ENCODE peak calls at places on chromosomes 13 and 19, in nine cellular contexts. B is cardiac muscle cell, U is C1 segment of cervical spinal cord, T is NB4, I is caudate nucleus, F is Peyer's patch, V is anterior cingulate cortex, K is fibroblast of lung, L is RCC 7860. G is an unnamed sample.

GRCh38 chr13:27853871-27854270 is 61.6 kb downstream of the GSX1 start:
- DNase-seq in V (no peak), B (no peak), K (no peak), T (no peak), U (no peak), I (no peak), F (no peak), L (no peak), G (no peak)

GRCh38 chr19:3115916-3116602 is 19.8 kb upstream of the GNA15 start:
- DNase-seq in F (no peak), L (no peak), T (no peak), V (no peak), B (no peak), K (peak), I (no peak), U (no peak), G (no peak)

GRCh38 chr13:113916330-113916815 is 52.5 kb upstream of the GAS6 start:
- DNase-seq in V (no peak), B (peak), U (no peak), L (no peak), K (no peak), F (no peak), I (no peak), T (peak), G (no peak)

GRCh38 chr13:102555914-102556553 is 40.8 kb upstream of the TPP2 start:
- DNase-seq in K (peak), T (peak), B (peak), I (no peak), L (peak), V (no peak), U (no peak), F (no peak), G (no peak)

GRCh38 chr13:28621439-28621838 is 37.5 kb upstream of the POMP start:
- DNase-seq in T (peak), K (no peak), V (no peak), I (no peak), L (no peak), F (no peak), B (peak), U (no peak), G (no peak)

GRCh38 chr13:83563499-83563898 is 318.8 kb downstream of the SLITRK1 start:
- DNase-seq in F (no peak), V (no peak), B (no peak), U (no peak), T (no peak), L (no peak), I (no peak), K (no peak), G (no peak)

GRCh38 chr13:101739382-101740178 is 287.1 kb downstream of the ITGBL1 start:
- DNase-seq in I (no peak), F (no peak), V (no peak), L (peak), U (no peak), K (no peak), B (no peak), T (no peak), G (no peak)

GRCh38 chr13:31538067-31539042 is 201.0 kb upstream of the RXFP2 start:
- DNase-seq in T (peak), I (no peak), K (peak), B (peak), L (peak), U (no peak), V (no peak), F (no peak), G (no peak)

GRCh38 chr13:43154083-43154739 is 130.8 kb downstream of the DNAJC15 start:
- DNase-seq in K (peak), I (no peak), T (no peak), U (no peak), L (no peak), V (no peak), B (peak), F (no peak), G (no peak)

GRCh38 chr13:106567421-106568224 is at the start of gene ARGLU1:
- DNase-seq in T (peak), B (peak), U (peak), V (peak), L (peak), I (peak), F (peak), K (peak), G (peak)

GRCh38 chr19:35712910-35713845 is 4.6 kb upstream of the KMT2B start:
- DNase-seq in L (no peak), U (no peak), V (no peak), F (peak), I (no peak), B (no peak), T (no peak), K (no peak), G (no peak)

GRCh38 chr13:113547248-113547971 is 37.1 kb upstream of the TFDP1 start:
- DNase-seq in U (no peak), I (no peak), V (no peak), F (peak), K (peak), L (no peak), B (peak), T (no peak), G (peak)

GRCh38 chr19:947707-948533 is 22.1 kb downstream of the ARID3A start:
- DNase-seq in U (peak), F (peak), L (no peak), V (no peak), T (peak), B (no peak), K (no peak), I (peak), G (peak)

GRCh38 chr13:90746230-90746629 is 601.3 kb upstream of the MIR17HG start:
- DNase-seq in I (no peak), L (no peak), B (no peak), K (no peak), F (no peak), T (no peak), V (no peak), U (no peak), G (no peak)

GRCh38 chr13:87124785-87125074 is 546.4 kb upstream of the SLITRK5 start:
- DNase-seq in V (no peak), K (no peak), L (no peak), U (no peak), B (no peak), I (no peak), T (no peak), F (no peak), G (no peak)

GRCh38 chr19:15354557-15355296 is 22.4 kb upstream of the BRD4 start:
- DNase-seq in V (no peak), I (no peak), U (no peak), B (no peak), T (no peak), F (no peak), K (no peak), L (no peak), G (no peak)

GRCh38 chr19:50909240-50910070 is 1.7 kb downstream of the KLK4 start:
- DNase-seq in V (no peak), U (no peak), K (no peak), B (peak), F (peak), T (peak), I (no peak), L (no peak), G (peak)

GRCh38 chr19:7145494-7145893 is 76.0 kb downstream of the ZNF557 start:
- DNase-seq in V (no peak), F (peak), I (no peak), U (no peak), L (no peak), B (no peak), K (no peak), T (no peak), G (no peak)

GRCh38 chr13:111183959-111184684 is 69.0 kb downstream of the ARHGEF7 start:
- DNase-seq in I (no peak), L (no peak), K (peak), U (no peak), B (peak), V (no peak), F (no peak), T (no peak), G (no peak)